ENCODE peak calls at places on chromosomes 12 and 14, in seven cellular contexts. X, B, C, L, T, F and D are unnamed samples.

GRCh38 chr14:40494483-40494882 is 1062.2 kb upstream of the FBXO33 start:
- DNase-seq in X (no peak), B (no peak), C (no peak), L (no peak), T (no peak), F (no peak), D (no peak)

GRCh38 chr14:83975435-83976222 is 1554.3 kb upstream of the FLRT2 start:
- DNase-seq in X (no peak), B (no peak), C (no peak), L (peak; percentile 33), T (no peak), F (peak; percentile 18), D (no peak)

GRCh38 chr12:63440063-63440462 is 228.2 kb downstream of the DPY19L2 start:
- DNase-seq in X (no peak), B (no peak), C (no peak), L (no peak), T (no peak), F (no peak), D (no peak)

GRCh38 chr12:119673634-119674033 is 5.7 kb downstream of the PRKAB1 start:
- DNase-seq in X (no peak), B (no peak), C (no peak), L (no peak), T (no peak), F (no peak), D (no peak)

GRCh38 chr12:124428136-124428791 is 133.4 kb downstream of the RFLNA start:
- DNase-seq in X (peak; percentile 76), B (no peak), C (no peak), L (peak; percentile 97), T (no peak), F (peak; percentile 52), D (no peak)

GRCh38 chr12:94714378-94714777 is 64.0 kb upstream of the TMCC3 start:
- DNase-seq in X (no peak), B (no peak), C (no peak), L (peak; percentile 50), T (no peak), F (peak; percentile 38), D (no peak)

GRCh38 chr12:47085815-47086252 is 6.1 kb upstream of the AMIGO2 start:
- DNase-seq in X (peak; percentile 65), B (peak; percentile 26), C (no peak), L (peak; percentile 88), T (no peak), F (peak; percentile 77), D (no peak)

GRCh38 chr12:13103391-13104033 is at the start of gene GSG1:
- DNase-seq in X (no peak), B (no peak), C (no peak), L (peak; percentile 30), T (no peak), F (no peak), D (no peak)

GRCh38 chr12:115806000-115806399 is 471.5 kb downstream of the MED13L start:
- DNase-seq in X (no peak), B (no peak), C (no peak), L (no peak), T (no peak), F (no peak), D (no peak)

GRCh38 chr14:21712039-21712438 is 38.4 kb upstream of the OR4E1 start:
- DNase-seq in X (no peak), B (peak; percentile 22), C (no peak), L (no peak), T (no peak), F (no peak), D (no peak)

GRCh38 chr12:108173892-108174291 is 44.8 kb downstream of the WSCD2 start:
- DNase-seq in X (no peak), B (no peak), C (no peak), L (no peak), T (no peak), F (no peak), D (no peak)

GRCh38 chr14:85566603-85567002 is 36.7 kb downstream of the FLRT2 start:
- DNase-seq in X (peak; percentile 83), B (no peak), C (no peak), L (peak; percentile 88), T (no peak), F (peak; percentile 81), D (no peak)

GRCh38 chr12:106584104-106585064 is 1.6 kb downstream of the RFX4 start:
- DNase-seq in X (no peak), B (no peak), C (no peak), L (peak; percentile 14), T (no peak), F (no peak), D (no peak)

GRCh38 chr14:71130491-71131179 is 223.4 kb downstream of the PCNX1 start:
- DNase-seq in X (peak; percentile 53), B (no peak), C (no peak), L (peak; percentile 89), T (no peak), F (peak; percentile 87), D (peak; percentile 48)

GRCh38 chr14:34714320-34715107 is at the start of gene CFL2:
- DNase-seq in X (peak; percentile 78), B (peak; percentile 54), C (peak; percentile 75), L (peak; percentile 81), T (peak; percentile 28), F (peak; percentile 67), D (peak; percentile 89)

GRCh38 chr14:93249128-93249831 is 42.2 kb downstream of the UBR7 start:
- DNase-seq in X (no peak), B (no peak), C (no peak), L (no peak), T (no peak), F (no peak), D (no peak)

GRCh38 chr12:3469711-3470110 is 21.3 kb upstream of the PRMT8 start:
- DNase-seq in X (no peak), B (no peak), C (peak; percentile 18), L (no peak), T (no peak), F (no peak), D (no peak)

GRCh38 chr12:52415870-52416750 is 10.0 kb upstream of the KRT82 start:
- DNase-seq in X (peak; percentile 80), B (no peak), C (no peak), L (peak; percentile 81), T (no peak), F (peak; percentile 98), D (no peak)

GRCh38 chr12:55706840-55707671 is 648 bp downstream of the ITGA7 start:
- DNase-seq in X (no peak), B (no peak), C (no peak), L (no peak), T (no peak), F (no peak), D (peak; percentile 55)

GRCh38 chr12:56998981-56999380 is 7.4 kb downstream of the ZBTB39 start:
- DNase-seq in X (no peak), B (no peak), C (no peak), L (no peak), T (no peak), F (no peak), D (no peak)

GRCh38 chr14:67360469-67361206 is 510 bp downstream of the EIF2S1 start:
- DNase-seq in X (no peak), B (no peak), C (no peak), L (no peak), T (no peak), F (no peak), D (no peak)

GRCh38 chr12:27511031-27511722 is 12.8 kb upstream of the PPFIBP1 start:
- DNase-seq in X (peak; percentile 71), B (no peak), C (no peak), L (no peak), T (no peak), F (peak; percentile 82), D (no peak)

GRCh38 chr14:91575469-91576208 is 65.5 kb upstream of the PPP4R3A start:
- DNase-seq in X (no peak), B (no peak), C (no peak), L (no peak), T (no peak), F (no peak), D (no peak)

GRCh38 chr12:128823916-128824839 is at the start of gene SLC15A4:
- DNase-seq in X (peak; percentile 88), B (peak; percentile 83), C (peak; percentile 97), L (peak; percentile 91), T (peak; percentile 93), F (peak; percentile 90), D (peak; percentile 89)

GRCh38 chr12:114403690-114404450 is 2.1 kb downstream of the TBX5 start:
- DNase-seq in X (no peak), B (no peak), C (no peak), L (no peak), T (no peak), F (peak; percentile 68), D (peak; percentile 29)

GRCh38 chr12:27555316-27555715 is 31.3 kb downstream of the PPFIBP1 start:
- DNase-seq in X (no peak), B (no peak), C (no peak), L (no peak), T (no peak), F (no peak), D (no peak)

GRCh38 chr12:31715283-31715825 is 13.5 kb downstream of the AMN1 start:
- DNase-seq in X (no peak), B (no peak), C (peak; percentile 71), L (peak; percentile 69), T (no peak), F (peak; percentile 83), D (no peak)

GRCh38 chr12:56014205-56014604 is 6.6 kb upstream of the IKZF4 start:
- DNase-seq in X (no peak), B (no peak), C (no peak), L (no peak), T (no peak), F (no peak), D (no peak)

GRCh38 chr14:51990488-51990887 is 1.1 kb downstream of the RTRAF start:
- DNase-seq in X (no peak), B (no peak), C (no peak), L (no peak), T (no peak), F (no peak), D (no peak)
- H3K4me3 ChIP-seq in X (peak overlapping the region; percentile 78), B (peak overlapping the region; percentile 60), C (peak overlapping the region; percentile 90), L (no peak overlapping the region), T (peak overlapping the region; percentile 97), F (peak overlapping the region; percentile 93), D (peak overlapping the region; percentile 83)

DNA sequence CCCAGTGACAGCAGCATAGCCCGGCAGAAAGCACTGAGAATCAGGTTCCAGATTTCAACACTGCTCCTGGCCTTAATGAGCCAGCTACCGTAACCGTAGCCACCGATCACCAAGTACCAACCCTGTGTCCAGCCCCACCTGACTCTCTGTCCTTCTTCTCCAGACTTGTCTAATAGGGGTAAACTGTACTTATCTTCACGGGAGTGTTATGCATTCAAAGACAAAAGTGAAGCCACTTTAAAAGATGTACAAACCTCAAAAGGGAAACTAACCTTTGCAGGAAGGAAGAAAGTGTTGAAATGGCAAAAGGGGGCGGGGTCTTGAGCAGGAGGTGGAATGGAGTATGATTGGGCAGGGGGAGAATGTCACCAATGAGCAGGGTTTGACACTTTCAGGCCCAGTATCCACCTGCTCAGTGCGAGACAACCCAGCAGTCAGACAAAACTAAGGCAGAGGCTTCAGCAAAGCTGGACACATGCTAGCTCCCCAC is 226.1 kb downstream of the CHST11 start:
- DNase-seq in X (no peak), B (peak; percentile 73), C (no peak), L (no peak), T (no peak), F (no peak), D (no peak)
- H3K4me3 ChIP-seq in X (no peak overlapping the region), B (peak overlapping the region; percentile 56), C (no peak overlapping the region), L (no peak overlapping the region), T (no peak overlapping the region), F (no peak overlapping the region), D (no peak overlapping the region)

GRCh38 chr14:65229431-65230286 is 127.3 kb upstream of the MAX start:
- DNase-seq in X (peak; percentile 55), B (peak; percentile 27), C (peak; percentile 47), L (peak; percentile 63), T (no peak), F (peak; percentile 43), D (peak; percentile 91)
- H3K4me3 ChIP-seq in X (peak overlapping the region; percentile 48), B (peak overlapping the region; percentile 56), C (no peak overlapping the region), L (no peak overlapping the region), T (peak overlapping the region; percentile 45), F (peak overlapping the region; percentile 28), D (peak overlapping the region; percentile 5)

GRCh38 chr14:104107611-104108569 is 22.4 kb downstream of the ASPG start:
- DNase-seq in X (no peak), B (no peak), C (peak; percentile 33), L (no peak), T (no peak), F (no peak), D (no peak)
- H3K4me3 ChIP-seq in X (no peak overlapping the region), B (no peak overlapping the region), C (no peak overlapping the region), L (no peak overlapping the region), T (peak overlapping the region; percentile 21), F (no peak overlapping the region), D (no peak overlapping the region)